ENCODE peak calls at places on chromosomes 6 and 20, in seven cellular contexts. S is tibial nerve, N is brain microvascular endothelial cell, G is AG04449, D is lower lobe of right lung, K is HepG2, J is lower leg skin. L is an unnamed sample.

GRCh38 chr20:53517146-53517545 is 76.5 kb downstream of the ZNF217 start:
- DNase-seq in S (no peak), N (peak), G (no peak), D (no peak), K (peak), J (peak), L (no peak)

GRCh38 chr6:105692630-105693212 is 289.8 kb upstream of the PREP start:
- DNase-seq in S (no peak), N (no peak), G (no peak), D (no peak), K (no peak), J (no peak), L (no peak)

GRCh38 chr6:169702640-169703246 is 817 bp downstream of the C6orf120 start:
- DNase-seq in S (no peak), N (no peak), G (no peak), D (peak), K (peak), J (no peak), L (peak)

GRCh38 chr6:154615483-154616025 is 105.1 kb upstream of the CNKSR3 start:
- DNase-seq in S (peak), N (peak), G (no peak), D (peak), K (peak), J (no peak), L (peak)

GRCh38 chr20:19783966-19784401 is 25.9 kb downstream of the RIN2 start:
- DNase-seq in S (no peak), N (peak), G (no peak), D (peak), K (peak), J (no peak), L (peak)

GRCh38 chr6:129774697-129775447 is 64.9 kb upstream of the ARHGAP18 start:
- DNase-seq in S (peak), N (peak), G (peak), D (peak), K (peak), J (peak), L (peak)

GRCh38 chr20:25252686-25253421 is 5.0 kb downstream of the PYGB start:
- DNase-seq in S (no peak), N (no peak), G (no peak), D (no peak), K (no peak), J (peak), L (no peak)

GRCh38 chr20:11117808-11118528 is 444.2 kb upstream of the JAG1 start:
- DNase-seq in S (no peak), N (peak), G (no peak), D (no peak), K (no peak), J (no peak), L (peak)

GRCh38 chr6:43627008-43627825 is 1.8 kb downstream of the GTPBP2 start:
- DNase-seq in S (peak), N (peak), G (peak), D (peak), K (peak), J (peak), L (peak)

GRCh38 chr6:44224154-44224977 is 971 bp downstream of the SLC29A1 start:
- DNase-seq in S (no peak), N (no peak), G (no peak), D (no peak), K (no peak), J (no peak), L (peak)

GRCh38 chr6:26044140-26045045 is 42.8 kb upstream of the HFE start:
- DNase-seq in S (no peak), N (peak), G (no peak), D (peak), K (peak), J (peak), L (peak)

GRCh38 chr6:19039287-19039686 is 652.1 kb downstream of the RNF144B start:
- DNase-seq in S (no peak), N (no peak), G (no peak), D (no peak), K (no peak), J (no peak), L (no peak)

GRCh38 chr6:26180346-26180745 is 93.1 kb downstream of the HFE start:
- DNase-seq in S (no peak), N (no peak), G (no peak), D (no peak), K (no peak), J (peak), L (no peak)

GRCh38 chr6:150541587-150541986 is 58.1 kb upstream of the PLEKHG1 start:
- DNase-seq in S (no peak), N (no peak), G (no peak), D (no peak), K (peak), J (no peak), L (no peak)

GRCh38 chr6:150207931-150208570 is 65.2 kb downstream of the PPP1R14C start:
- DNase-seq in S (no peak), N (no peak), G (no peak), D (no peak), K (no peak), J (peak), L (peak)

GRCh38 chr6:34562350-34562749 is 6.2 kb upstream of the SPDEF start:
- DNase-seq in S (no peak), N (no peak), G (no peak), D (no peak), K (no peak), J (no peak), L (no peak)

GRCh38 chr20:47502801-47503239 is 1.1 kb downstream of the NCOA3 start:
- DNase-seq in S (no peak), N (peak), G (no peak), D (no peak), K (peak), J (peak), L (peak)

GRCh38 chr6:93644611-93645010 is 225.3 kb upstream of the EPHA7 start:
- DNase-seq in S (no peak), N (no peak), G (no peak), D (no peak), K (peak), J (no peak), L (no peak)

DNA sequence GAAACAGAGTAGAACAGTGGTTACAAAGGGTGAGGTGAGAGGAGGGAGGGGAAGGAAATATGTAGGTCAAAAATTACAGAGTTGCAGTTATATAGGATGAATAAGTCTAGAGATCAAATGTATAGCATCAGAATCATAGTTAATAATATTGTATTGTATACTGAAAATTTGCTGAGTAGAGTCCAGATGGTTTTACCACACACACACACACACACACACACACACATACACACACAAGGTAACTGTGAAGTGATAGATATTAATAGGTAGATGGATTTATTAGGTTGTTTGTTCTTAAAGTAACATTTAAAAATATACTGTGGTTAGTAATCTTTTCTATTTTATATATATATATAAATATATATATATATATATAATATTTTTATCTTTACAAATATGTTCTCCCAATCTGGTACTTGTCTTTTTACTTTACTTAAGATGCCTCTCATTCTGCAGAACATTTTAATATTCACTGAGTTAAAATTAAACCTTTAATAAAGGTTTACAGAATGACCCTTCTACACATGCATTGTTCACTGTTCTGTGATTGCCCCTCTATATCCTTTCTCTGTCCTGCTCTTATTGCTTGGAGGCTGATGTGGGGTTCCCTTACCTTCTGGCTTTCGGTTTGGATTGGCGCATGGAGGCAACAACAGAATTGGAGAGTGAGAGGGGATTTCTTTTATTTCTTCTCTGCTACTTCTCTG is 408 bp downstream of the PTCHD4 start:
- DNase-seq in S (no peak), N (no peak), G (no peak), D (no peak), K (no peak), J (no peak), L (peak)
- H3K4me3 ChIP-seq in S (no peak), N (peak), G (peak), D (peak), K (peak), J (no peak), L (peak)

DNA sequence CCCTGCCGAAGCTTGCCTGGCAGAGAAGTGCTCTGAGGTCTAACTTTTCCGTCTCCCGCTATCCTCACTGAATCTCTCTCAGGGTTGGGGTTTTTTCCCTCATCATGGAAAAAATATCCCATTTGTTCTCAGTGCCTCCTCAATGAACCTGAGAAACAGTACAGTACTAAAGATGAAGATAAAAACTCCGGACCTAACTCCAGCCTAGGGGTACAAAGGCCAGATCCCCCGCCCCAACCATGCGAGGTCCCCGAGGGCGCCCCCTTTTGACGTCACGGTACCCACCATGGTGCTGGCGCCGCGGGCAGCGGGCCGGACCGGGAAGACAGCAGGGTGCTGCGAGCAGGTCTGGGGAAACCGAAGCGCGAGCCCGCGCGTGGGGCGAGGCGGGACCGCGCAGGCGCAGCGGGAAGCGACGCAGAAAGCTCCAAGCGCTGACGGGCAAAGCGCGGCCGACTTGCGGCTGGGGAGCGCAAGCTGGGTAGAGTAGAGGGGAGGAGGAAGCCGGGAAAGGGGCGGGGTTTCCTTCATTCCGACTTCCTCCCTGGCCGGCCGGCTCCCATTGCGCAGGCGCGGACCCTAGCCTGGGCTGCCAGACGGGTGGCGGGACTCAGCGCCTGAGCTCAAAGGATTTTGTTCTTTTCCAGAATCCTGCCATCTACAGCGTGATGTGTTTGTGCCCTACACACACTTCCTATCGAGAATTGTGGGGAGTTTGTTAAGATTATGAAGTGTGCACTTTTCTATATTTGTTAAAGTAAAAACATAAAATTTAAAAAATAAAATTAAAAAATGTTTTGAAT is at the start of gene LSM2:
- DNase-seq in S (peak), N (peak), G (peak), D (peak), K (peak), J (peak), L (peak)
- TF ChIP-seq CTCF in S (no peak), N (peak), G (peak), D (peak), K (peak), J (peak), L (peak)

GRCh38 chr6:3749991-3750323 is 1.6 kb downstream of the PXDC1 start:
- DNase-seq in S (peak), N (peak), G (no peak), D (no peak), K (peak), J (peak), L (peak)
- H3K4me3 ChIP-seq in S (peak), N (peak), G (peak), D (peak), K (peak), J (peak), L (peak)

GRCh38 chr6:160041608-160042007 is 72.7 kb downstream of the IGF2R start:
- DNase-seq in S (peak), N (peak), G (peak), D (peak), K (peak), J (peak), L (peak)
- TF ChIP-seq CTCF in S (no peak), N (peak), G (peak), D (no peak), K (peak), J (no peak), L (peak)

GRCh38 chr6:125303512-125303854 is 1.7 kb upstream of the HDDC2 start:
- DNase-seq in S (no peak), N (no peak), G (no peak), D (no peak), K (no peak), J (no peak), L (no peak)

GRCh38 chr6:125307964-125308615 is 6.3 kb upstream of the HDDC2 start:
- DNase-seq in S (no peak), N (no peak), G (no peak), D (no peak), K (no peak), J (no peak), L (no peak)

GRCh38 chr6:125306756-125307149 is 5.0 kb upstream of the HDDC2 start:
- DNase-seq in S (no peak), N (no peak), G (no peak), D (no peak), K (no peak), J (no peak), L (no peak)

GRCh38 chr6:125304970-125305369 is 3.2 kb upstream of the HDDC2 start:
- DNase-seq in S (no peak), N (no peak), G (no peak), D (no peak), K (no peak), J (no peak), L (no peak)

GRCh38 chr6:125307150-125307838 is 5.5 kb upstream of the HDDC2 start:
- DNase-seq in S (no peak), N (peak), G (no peak), D (no peak), K (peak), J (no peak), L (peak)
- H3K4me3 ChIP-seq in S (no peak), N (no peak), G (no peak), D (no peak), K (no peak), J (no peak), L (no peak)

GRCh38 chr20:60453388-60453787 is 495.2 kb downstream of the CDH26 start:
- DNase-seq in S (no peak), N (no peak), G (no peak), D (no peak), K (no peak), J (no peak), L (no peak)

GRCh38 chr20:60455272-60455671 is 497.0 kb downstream of the CDH26 start:
- DNase-seq in S (no peak), N (no peak), G (no peak), D (no peak), K (no peak), J (no peak), L (no peak)

GRCh38 chr20:60454491-60454890 is 496.3 kb downstream of the CDH26 start:
- DNase-seq in S (no peak), N (no peak), G (no peak), D (no peak), K (no peak), J (no peak), L (no peak)

GRCh38 chr20:60459212-60459611 is 501.0 kb downstream of the CDH26 start:
- DNase-seq in S (no peak), N (no peak), G (no peak), D (no peak), K (no peak), J (no peak), L (no peak)

DNA sequence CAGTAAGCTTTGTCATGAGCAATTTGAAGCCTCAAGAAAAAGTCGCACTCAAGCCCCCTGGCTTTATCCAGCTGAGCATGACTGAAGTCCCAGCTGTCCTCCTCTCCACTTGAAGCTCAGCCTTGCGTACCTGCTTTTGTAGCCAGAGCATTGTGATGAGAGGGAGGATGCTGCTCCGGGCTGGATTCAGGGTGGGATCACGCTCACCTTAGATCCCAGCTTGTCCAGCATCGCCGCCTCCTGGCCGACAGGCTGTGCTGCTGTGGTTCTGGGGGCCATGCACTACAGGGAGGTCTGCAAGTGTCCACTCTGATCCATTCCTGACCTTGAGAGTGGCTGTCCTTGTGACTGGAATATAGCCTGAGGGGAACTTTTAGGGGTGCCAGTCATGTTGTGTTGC is 495.6 kb downstream of the CDH26 start:
- DNase-seq in S (no peak), N (no peak), G (no peak), D (no peak), K (no peak), J (no peak), L (no peak)
- TF ChIP-seq CTCF in S (no peak), N (peak), G (peak), D (no peak), K (peak), J (no peak), L (no peak)

GRCh38 chr20:46118481-46119020 is 437 bp downstream of the CD40 start:
- DNase-seq in S (no peak), N (no peak), G (no peak), D (peak), K (no peak), J (no peak), L (no peak)
- H3K4me3 ChIP-seq in S (peak), N (peak), G (peak), D (peak), K (peak), J (peak), L (peak)

DNA sequence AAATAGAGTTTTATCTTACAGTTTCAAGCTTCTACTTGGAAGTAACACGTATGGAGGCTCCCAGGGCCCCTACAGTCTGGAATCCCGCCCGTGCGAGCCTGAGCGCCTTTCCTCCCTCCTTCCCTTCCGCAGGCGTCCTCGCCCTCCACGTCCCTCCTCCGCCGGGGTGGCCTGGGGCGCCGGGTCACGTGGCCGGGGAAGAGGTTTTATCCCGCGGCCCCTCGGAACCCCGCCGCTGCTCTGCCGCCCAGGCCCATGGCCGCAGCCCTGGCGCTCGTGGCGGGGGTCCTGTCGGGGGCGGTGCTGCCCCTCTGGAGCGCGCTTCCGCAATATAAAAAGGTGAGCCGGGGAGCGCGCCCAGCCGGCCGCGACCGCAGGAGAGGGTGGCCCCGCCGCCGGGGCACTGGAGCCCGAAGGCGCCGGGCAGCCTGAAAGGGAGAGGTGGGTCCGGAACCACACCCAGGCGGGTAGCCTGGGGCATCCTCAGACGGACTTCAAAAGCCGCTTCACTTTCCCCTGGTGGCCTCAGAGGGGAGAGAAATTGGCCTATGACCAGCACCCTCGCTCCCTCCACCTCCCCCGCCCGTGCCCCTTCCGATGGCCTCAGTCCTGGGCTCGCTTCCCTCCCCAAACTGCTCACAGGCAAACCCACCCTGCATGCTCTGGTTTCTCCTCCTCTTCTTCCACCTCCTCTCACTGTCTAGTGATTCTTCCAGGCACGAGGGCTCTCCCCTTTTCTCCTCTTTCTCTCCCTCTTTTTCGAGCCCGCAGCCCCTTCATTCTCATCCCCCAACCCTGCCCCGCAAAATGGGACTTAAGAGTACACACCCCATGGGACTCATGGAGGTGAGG is at the start of gene CLPSL2:
- DNase-seq in S (no peak), N (no peak), G (no peak), D (no peak), K (no peak), J (no peak), L (no peak)
- TF ChIP-seq CTCF in S (no peak), N (peak), G (no peak), D (no peak), K (no peak), J (no peak), L (no peak)

GRCh38 chr6:37083243-37084138 is 78.0 kb downstream of the FGD2 start:
- DNase-seq in S (peak), N (peak), G (no peak), D (peak), K (peak), J (peak), L (peak)
- H3K4me3 ChIP-seq in S (no peak), N (no peak), G (no peak), D (no peak), K (peak), J (no peak), L (no peak)

GRCh38 chr6:110885526-110885925 is 10.9 kb downstream of the AMD1 start:
- DNase-seq in S (no peak), N (no peak), G (no peak), D (no peak), K (no peak), J (no peak), L (no peak)

GRCh38 chr6:110884321-110884720 is 9.7 kb downstream of the AMD1 start:
- DNase-seq in S (no peak), N (no peak), G (no peak), D (no peak), K (no peak), J (no peak), L (no peak)

GRCh38 chr6:110886555-110887167 is 12.1 kb downstream of the AMD1 start:
- DNase-seq in S (no peak), N (no peak), G (no peak), D (no peak), K (no peak), J (no peak), L (no peak)

GRCh38 chr6:110895907-110896608 is 21.5 kb downstream of the AMD1 start:
- DNase-seq in S (no peak), N (no peak), G (no peak), D (no peak), K (no peak), J (no peak), L (no peak)

GRCh38 chr6:110890288-110890687 is 15.7 kb downstream of the AMD1 start:
- DNase-seq in S (no peak), N (no peak), G (no peak), D (no peak), K (no peak), J (no peak), L (no peak)
- TF ChIP-seq CTCF in S (no peak), N (no peak), G (no peak), D (no peak), K (no peak), J (no peak), L (no peak)